ENCODE peak calls at places on chromosomes 16 and 17, in five cellular contexts. D is lung, S is cardiac muscle cell, Q is AG04450, M is GM23338. Y is an unnamed sample.

GRCh38 chr16:69276143-69277115 is 34.7 kb upstream of the VPS4A start:
- DNase-seq in S (no peak), Q (peak), M (no peak), D (peak), Y (no peak)

GRCh38 chr16:19014456-19014855 is 30.7 kb downstream of the TMC7 start:
- DNase-seq in Q (no peak), M (peak), D (peak), S (no peak), Y (peak)

GRCh38 chr16:84369105-84369504 is 767 bp downstream of the ATP2C2 start:
- DNase-seq in M (peak), S (no peak), D (no peak), Q (no peak), Y (no peak)

GRCh38 chr17:27651411-27652345 is 20.7 kb downstream of the LGALS9 start:
- DNase-seq in S (peak), D (peak), Q (no peak), M (peak), Y (peak)

GRCh38 chr17:82931696-82932060 is 91.9 kb upstream of the ZNF750 start:
- DNase-seq in Q (peak), D (no peak), S (no peak), M (no peak), Y (no peak)

GRCh38 chr17:15493031-15493750 is 25.8 kb upstream of the CDRT4 start:
- DNase-seq in D (no peak), Q (no peak), S (no peak), M (peak), Y (no peak)

GRCh38 chr16:89687092-89687940 is 827 bp downstream of the CDK10 start:
- DNase-seq in M (peak), Q (no peak), S (no peak), D (no peak), Y (no peak)

GRCh38 chr17:64775701-64776570 is 113.8 kb upstream of the SMURF2 start:
- DNase-seq in D (no peak), S (no peak), Q (no peak), M (no peak), Y (no peak)

GRCh38 chr16:4414187-4414909 is 2.0 kb downstream of the CORO7 start:
- DNase-seq in S (no peak), D (no peak), Q (no peak), M (no peak), Y (no peak)

DNA sequence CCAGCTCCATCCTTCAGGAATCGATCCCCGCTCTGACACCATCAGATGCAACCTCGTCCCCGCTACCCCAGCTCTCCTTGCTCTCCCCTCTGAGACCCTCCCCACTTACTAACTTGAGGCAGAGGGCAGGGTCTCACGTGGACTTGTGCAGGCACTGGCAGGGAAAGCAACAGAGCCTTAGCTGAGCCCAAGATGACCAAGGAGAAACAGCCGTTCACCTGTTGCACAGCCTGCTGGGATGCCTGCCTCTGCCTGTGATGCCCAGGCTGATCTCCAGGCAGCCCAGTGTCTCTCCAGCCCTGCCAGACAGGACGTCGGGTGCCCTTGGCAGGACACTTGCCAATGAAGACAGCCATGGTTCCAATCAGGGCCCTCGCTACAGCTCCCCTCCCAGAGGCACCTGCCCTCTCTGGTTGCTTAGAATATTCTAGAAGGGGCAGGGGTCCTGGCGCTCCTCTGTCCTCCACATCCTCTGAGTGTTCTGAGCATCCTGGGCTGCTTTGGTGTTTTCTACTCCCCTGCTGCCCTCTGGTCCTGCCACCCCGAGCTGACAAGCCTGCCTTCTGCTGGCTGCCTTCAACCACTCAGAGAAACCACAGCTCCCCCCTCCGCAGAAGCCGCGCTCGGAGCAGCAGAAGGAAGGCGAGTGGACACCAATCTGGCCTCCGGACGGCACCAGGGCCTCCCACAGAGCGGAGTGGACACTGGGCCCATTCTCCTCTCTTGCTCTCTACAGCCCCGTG is 6.7 kb downstream of the CEP295NL start:
- DNase-seq in M (no peak), D (no peak), S (no peak), Q (no peak), Y (peak)
- H3K27ac ChIP-seq in M (no peak), D (no peak), S (no peak), Q (peak), Y (peak)

GRCh38 chr17:31415640-31416502 is 24.4 kb downstream of the RAB11FIP4 start:
- DNase-seq in S (no peak), Q (no peak), D (no peak), M (no peak), Y (no peak)
- H3K27ac ChIP-seq in S (peak), Q (no peak), D (no peak), M (no peak), Y (peak)

GRCh38 chr17:40417258-40417608 is 463 bp downstream of the TOP2A start:
- DNase-seq in D (no peak), Q (no peak), S (peak), M (peak), Y (no peak)
- H3K27ac ChIP-seq in D (no peak), Q (peak), S (peak), M (no peak), Y (no peak)

GRCh38 chr17:41650794-41651624 is 26.6 kb upstream of the KRT17 start:
- DNase-seq in Q (no peak), D (no peak), S (no peak), M (no peak), Y (no peak)
- H3K27ac ChIP-seq in Q (no peak), D (no peak), S (no peak), M (no peak), Y (no peak)

GRCh38 chr17:8438441-8438840 is 2.8 kb downstream of the NDEL1 start:
- DNase-seq in M (no peak), S (no peak), D (no peak), Q (no peak), Y (no peak)
- H3K27ac ChIP-seq in M (no peak), S (no peak), D (no peak), Q (no peak), Y (no peak)